ENCODE peak calls at places on chromosomes 5 and 9, in nine cellular contexts. K is endothelial cell; M is ACHN; U is astrocyte of the spinal cord; H is activated CD4-positive, alpha-beta memory T cell treated with anti-CD3 and anti-CD28 coated beads, Interleukin-2, amount 10 ng/mL, durations not matched to agents 7 days and 5 days; P is transverse colon; R is stimulated activated CD8-positive, alpha-beta memory T cell treated with anti-CD3 and anti-CD28 coated beads, Interleukin-12 subunit alpha, Interleukin-12 subunit beta, amount 100 ng/mL, for 1 hour; W is frontal cortex; L is T-helper 1 cell. S is an unnamed sample.

GRCh38 chr9:13244190-13244589 is 35.3 kb downstream of the MPDZ start:
- DNase-seq in K (no peak), M (no peak), U (no peak), H (no peak), P (no peak), R (no peak), W (no peak), L (no peak), S (no peak)

GRCh38 chr9:116726606-116727005 is 39.5 kb downstream of the TRIM32 start:
- DNase-seq in K (no peak), M (no peak), U (no peak), H (no peak), P (no peak), R (no peak), W (no peak), L (no peak), S (no peak)

GRCh38 chr5:115775999-115776398 is 40.5 kb downstream of the CDO1 start:
- DNase-seq in K (no peak), M (no peak), U (no peak), H (no peak), P (no peak), R (no peak), W (no peak), L (no peak), S (no peak)

GRCh38 chr5:157540124-157540523 is 35.5 kb downstream of the ADAM19 start:
- DNase-seq in K (no peak), M (no peak), U (no peak), H (peak; percentile 36), P (no peak), R (no peak), W (no peak), L (peak; percentile 44), S (no peak)

GRCh38 chr9:90659626-90660364 is 17.2 kb upstream of the DIRAS2 start:
- DNase-seq in K (no peak), M (peak; percentile 2), U (peak; percentile 72), H (no peak), P (no peak), R (no peak), W (no peak), L (no peak), S (peak; percentile 23)

GRCh38 chr9:134463293-134463692 is 137.0 kb downstream of the RXRA start:
- DNase-seq in K (no peak), M (no peak), U (no peak), H (no peak), P (no peak), R (no peak), W (no peak), L (no peak), S (no peak)

GRCh38 chr5:74200560-74200959 is 440.0 kb downstream of the ENC1 start:
- DNase-seq in K (no peak), M (no peak), U (no peak), H (no peak), P (no peak), R (no peak), W (no peak), L (no peak), S (no peak)

GRCh38 chr9:4873066-4873465 is 80.3 kb downstream of the RCL1 start:
- DNase-seq in K (no peak), M (no peak), U (no peak), H (no peak), P (no peak), R (no peak), W (no peak), L (no peak), S (no peak)

GRCh38 chr5:71589903-71590302 is 2.8 kb downstream of the MCCC2 start:
- DNase-seq in K (no peak), M (no peak), U (no peak), H (no peak), P (no peak), R (no peak), W (no peak), L (peak; percentile 26), S (no peak)

GRCh38 chr5:16815432-16815831 is 120.7 kb downstream of the MYO10 start:
- DNase-seq in K (no peak), M (no peak), U (no peak), H (no peak), P (no peak), R (no peak), W (no peak), L (no peak), S (no peak)

GRCh38 chr5:42753099-42753498 is 3.5 kb upstream of the CCDC152 start:
- DNase-seq in K (no peak), M (no peak), U (no peak), H (no peak), P (no peak), R (no peak), W (no peak), L (no peak), S (no peak)

GRCh38 chr9:91130796-91131318 is 230.9 kb downstream of the AUH start:
- DNase-seq in K (no peak), M (no peak), U (peak; percentile 14), H (no peak), P (no peak), R (no peak), W (no peak), L (peak; percentile 52), S (no peak)

GRCh38 chr9:111233963-111234362 is 96.1 kb downstream of the OR2K2 start:
- DNase-seq in K (no peak), M (no peak), U (no peak), H (no peak), P (no peak), R (no peak), W (no peak), L (no peak), S (no peak)

GRCh38 chr5:66989286-66989685 is 207.3 kb downstream of the CD180 start:
- DNase-seq in K (no peak), M (peak; percentile 84), U (peak; percentile 88), H (no peak), P (no peak), R (no peak), W (no peak), L (no peak), S (peak; percentile 95)

GRCh38 chr9:88972401-88972800 is 18.9 kb upstream of the S1PR3 start:
- DNase-seq in K (no peak), M (no peak), U (no peak), H (no peak), P (no peak), R (no peak), W (no peak), L (no peak), S (no peak)

GRCh38 chr9:114172981-114173833 is 17.9 kb downstream of the COL27A1 start:
- DNase-seq in K (no peak), M (peak; percentile 42), U (peak; percentile 38), H (no peak), P (no peak), R (no peak), W (no peak), L (no peak), S (peak; percentile 48)

GRCh38 chr5:66596791-66597757 is 881 bp downstream of the MAST4 start:
- DNase-seq in K (peak; percentile 50), M (peak; percentile 7), U (peak; percentile 37), H (no peak), P (peak; percentile 19), R (no peak), W (peak; percentile 33), L (peak; percentile 31), S (peak; percentile 80)

GRCh38 chr9:70020217-70020616 is 23.4 kb upstream of the MAMDC2 start:
- DNase-seq in K (no peak), M (no peak), U (no peak), H (no peak), P (no peak), R (no peak), W (no peak), L (no peak), S (peak; percentile 29)

GRCh38 chr5:134606726-134607125 is 25.9 kb downstream of the SAR1B start:
- DNase-seq in K (no peak), M (no peak), U (no peak), H (no peak), P (no peak), R (no peak), W (no peak), L (no peak), S (no peak)

GRCh38 chr5:139104577-139105271 is 93.4 kb downstream of the SIL1 start:
- DNase-seq in K (no peak), M (peak; percentile 68), U (peak; percentile 91), H (no peak), P (peak; percentile 35), R (no peak), W (peak; percentile 67), L (no peak), S (peak; percentile 95)